ENCODE peak calls at places on chromosomes 5 and 9, in six cellular contexts. One of them, this sample, is unnamed.

GRCh38 chr5:24232929-24233328 is 411.8 kb downstream of the CDH10 start:
- DNase-seq in mesothelial cell of epicardium: no peak
- DNase-seq in iPS-NIHi11: no peak
- DNase-seq in CD4-positive, alpha-beta T cell: no peak
- DNase-seq in NCI-H1092 treated with DMSO at 0.1 percent for 48 hours: peak
- DNase-seq in T-cell: no peak
- DNase-seq in this sample: no peak

GRCh38 chr5:142358648-142359047 is 33.8 kb upstream of the SPRY4 start:
- DNase-seq in mesothelial cell of epicardium: no peak
- DNase-seq in iPS-NIHi11: no peak
- DNase-seq in CD4-positive, alpha-beta T cell: no peak
- DNase-seq in NCI-H1092 treated with DMSO at 0.1 percent for 48 hours: no peak
- DNase-seq in T-cell: no peak
- DNase-seq in this sample: no peak

GRCh38 chr9:115373000-115373709 is 255.2 kb upstream of the TNC start:
- DNase-seq in mesothelial cell of epicardium: no peak
- DNase-seq in iPS-NIHi11: peak
- DNase-seq in CD4-positive, alpha-beta T cell: no peak
- DNase-seq in NCI-H1092 treated with DMSO at 0.1 percent for 48 hours: no peak
- DNase-seq in T-cell: no peak
- DNase-seq in this sample: peak

GRCh38 chr5:164708831-164709230 is 1203.4 kb downstream of the MAT2B start:
- DNase-seq in mesothelial cell of epicardium: no peak
- DNase-seq in iPS-NIHi11: no peak
- DNase-seq in CD4-positive, alpha-beta T cell: no peak
- DNase-seq in NCI-H1092 treated with DMSO at 0.1 percent for 48 hours: no peak
- DNase-seq in T-cell: no peak
- DNase-seq in this sample: no peak

GRCh38 chr9:118128313-118128712 is 424.1 kb downstream of the TLR4 start:
- DNase-seq in mesothelial cell of epicardium: no peak
- DNase-seq in iPS-NIHi11: no peak
- DNase-seq in CD4-positive, alpha-beta T cell: no peak
- DNase-seq in NCI-H1092 treated with DMSO at 0.1 percent for 48 hours: no peak
- DNase-seq in T-cell: no peak
- DNase-seq in this sample: no peak

GRCh38 chr9:34072868-34073590 is 24.3 kb upstream of the UBAP2 start:
- DNase-seq in mesothelial cell of epicardium: peak
- DNase-seq in iPS-NIHi11: no peak
- DNase-seq in CD4-positive, alpha-beta T cell: no peak
- DNase-seq in NCI-H1092 treated with DMSO at 0.1 percent for 48 hours: no peak
- DNase-seq in T-cell: no peak
- DNase-seq in this sample: peak

GRCh38 chr5:160508780-160509361 is 87.2 kb downstream of the PTTG1 start:
- DNase-seq in mesothelial cell of epicardium: peak
- DNase-seq in iPS-NIHi11: peak
- DNase-seq in CD4-positive, alpha-beta T cell: peak
- DNase-seq in NCI-H1092 treated with DMSO at 0.1 percent for 48 hours: peak
- DNase-seq in T-cell: peak
- DNase-seq in this sample: peak

GRCh38 chr5:36630201-36630968 is 24.0 kb downstream of the SLC1A3 start:
- DNase-seq in mesothelial cell of epicardium: no peak
- DNase-seq in iPS-NIHi11: no peak
- DNase-seq in CD4-positive, alpha-beta T cell: no peak
- DNase-seq in NCI-H1092 treated with DMSO at 0.1 percent for 48 hours: no peak
- DNase-seq in T-cell: no peak
- DNase-seq in this sample: no peak

GRCh38 chr5:40991168-40991980 is 79.8 kb downstream of the MROH2B start:
- DNase-seq in mesothelial cell of epicardium: no peak
- DNase-seq in iPS-NIHi11: no peak
- DNase-seq in CD4-positive, alpha-beta T cell: no peak
- DNase-seq in NCI-H1092 treated with DMSO at 0.1 percent for 48 hours: no peak
- DNase-seq in T-cell: no peak
- DNase-seq in this sample: peak

GRCh38 chr5:57805732-57806131 is 323.1 kb upstream of the ACTBL2 start:
- DNase-seq in mesothelial cell of epicardium: no peak
- DNase-seq in iPS-NIHi11: no peak
- DNase-seq in CD4-positive, alpha-beta T cell: no peak
- DNase-seq in NCI-H1092 treated with DMSO at 0.1 percent for 48 hours: no peak
- DNase-seq in T-cell: no peak
- DNase-seq in this sample: no peak

GRCh38 chr5:116652196-116652729 is 77.6 kb upstream of the SEMA6A start:
- DNase-seq in mesothelial cell of epicardium: peak
- DNase-seq in iPS-NIHi11: peak
- DNase-seq in CD4-positive, alpha-beta T cell: no peak
- DNase-seq in NCI-H1092 treated with DMSO at 0.1 percent for 48 hours: no peak
- DNase-seq in T-cell: no peak
- DNase-seq in this sample: peak

GRCh38 chr9:137426018-137426681 is 3.0 kb downstream of the NOXA1 start:
- DNase-seq in mesothelial cell of epicardium: no peak
- DNase-seq in iPS-NIHi11: no peak
- DNase-seq in CD4-positive, alpha-beta T cell: no peak
- DNase-seq in NCI-H1092 treated with DMSO at 0.1 percent for 48 hours: no peak
- DNase-seq in T-cell: no peak
- DNase-seq in this sample: no peak

This sample was measured in HuH-7.5.